ENCODE peak calls at places on chromosomes 16 and 17, in ten cellular contexts. O is foreskin keratinocyte; L is suprapubic skin; I is A673; D is T-helper 2 cell; C is activated naive CD8-positive, alpha-beta T cell treated with anti-CD3 and anti-CD28 coated beads for 36 hours; Y is RCC 7860; K is HTR-8/SVneo; H is GF-D8; M is CD4-positive, alpha-beta T cell. W is an unnamed sample.

GRCh38 chr17:80884811-80885210 is 106.8 kb upstream of the CHMP6 start:
- DNase-seq in L (no peak), I (no peak), H (no peak), Y (no peak), C (no peak), K (no peak), D (no peak), O (no peak), M (no peak), W (no peak)

GRCh38 chr17:45137561-45138305 is 2.2 kb downstream of the ACBD4 start:
- DNase-seq in H (no peak), M (no peak), K (no peak), Y (no peak), O (no peak), I (no peak), D (no peak), C (no peak), L (no peak), W (no peak)

GRCh38 chr17:29664743-29665479 is 42.2 kb upstream of the CORO6 start:
- DNase-seq in I (no peak), M (no peak), C (no peak), O (peak; percentile 91), D (no peak), L (no peak), K (peak; percentile 75), Y (peak; percentile 38), H (no peak), W (peak; percentile 8)

GRCh38 chr17:7184091-7184488 is 4.9 kb upstream of the ASGR1 start:
- DNase-seq in C (no peak), O (no peak), Y (peak; percentile 74), H (no peak), I (no peak), K (no peak), M (no peak), L (no peak), D (no peak), W (no peak)

GRCh38 chr16:19223235-19223847 is 55.3 kb downstream of the SYT17 start:
- DNase-seq in K (no peak), I (peak; percentile 56), L (no peak), O (peak; percentile 9), D (peak; percentile 7), Y (no peak), H (no peak), M (no peak), C (peak; percentile 12), W (no peak)

GRCh38 chr17:57676543-57676942 is 68.6 kb downstream of the CCDC182 start:
- DNase-seq in D (no peak), O (no peak), L (no peak), C (no peak), I (no peak), K (no peak), H (no peak), Y (no peak), M (no peak), W (no peak)

GRCh38 chr16:85396879-85397871 is 215.9 kb upstream of the GSE1 start:
- DNase-seq in I (no peak), M (no peak), D (no peak), L (peak; percentile 60), Y (peak; percentile 41), C (no peak), O (peak; percentile 49), K (no peak), H (no peak), W (no peak)

GRCh38 chr16:70708381-70709253 is 22.8 kb upstream of the MTSS2 start:
- DNase-seq in L (no peak), O (no peak), M (no peak), Y (no peak), K (no peak), I (no peak), H (no peak), D (no peak), C (no peak), W (no peak)

GRCh38 chr17:21029032-21029431 is 13.8 kb downstream of the USP22 start:
- DNase-seq in K (no peak), L (no peak), D (peak; percentile 65), H (no peak), C (peak; percentile 34), Y (no peak), M (no peak), I (no peak), O (peak; percentile 70), W (no peak)

GRCh38 chr17:66425751-66426396 is 123.5 kb downstream of the PRKCA start:
- DNase-seq in K (no peak), H (no peak), M (no peak), I (no peak), L (no peak), D (no peak), O (no peak), Y (peak; percentile 92), C (no peak), W (no peak)

GRCh38 chr17:14209215-14209614 is 27.4 kb downstream of the CDRT15 start:
- DNase-seq in D (no peak), C (no peak), O (no peak), L (no peak), K (no peak), H (no peak), I (no peak), Y (no peak), M (no peak), W (peak; percentile 14)

GRCh38 chr16:67181346-67181745 is 2.4 kb downstream of the MATCAP1 start:
- DNase-seq in D (no peak), O (no peak), K (no peak), Y (no peak), M (no peak), L (no peak), C (no peak), H (no peak), I (no peak), W (no peak)